ENCODE peak calls at places on chromosomes 12 and 14, in five cellular contexts. H is kidney epithelial cell, Y is upper lobe of left lung, I is cardiac fibroblast, S is fibroblast of villous mesenchyme. Q is an unnamed sample.

GRCh38 chr14:91417134-91417982 is at the start of gene CCDC88C:
- DNase-seq in H (no peak), Y (peak; percentile 95), I (no peak), S (peak; percentile 5), Q (peak; percentile 40)

GRCh38 chr12:101407054-101407437 is 526 bp downstream of the ARL1 start:
- DNase-seq in H (no peak), Y (no peak), I (no peak), S (no peak), Q (peak; percentile 42)

GRCh38 chr14:106670006-106670405 is 1143.6 kb downstream of the TMEM121 start:
- DNase-seq in H (no peak), Y (no peak), I (no peak), S (no peak), Q (no peak)

GRCh38 chr14:69675877-69676416 is 64.6 kb downstream of the SUSD6 start:
- DNase-seq in H (no peak), Y (no peak), I (no peak), S (no peak), Q (no peak)

GRCh38 chr12:1313906-1314305 is 280.5 kb downstream of the FBXL14 start:
- DNase-seq in H (no peak), Y (no peak), I (no peak), S (no peak), Q (peak; percentile 47)

GRCh38 chr12:95213928-95214327 is 3.3 kb downstream of the FGD6 start:
- DNase-seq in H (no peak), Y (no peak), I (no peak), S (no peak), Q (no peak)

GRCh38 chr14:100615736-100616695 is 28.8 kb upstream of the BEGAIN start:
- DNase-seq in H (no peak), Y (no peak), I (no peak), S (no peak), Q (no peak)

GRCh38 chr14:75645051-75645450 is 15.6 kb downstream of the ERG28 start:
- DNase-seq in H (no peak), Y (no peak), I (no peak), S (no peak), Q (no peak)

GRCh38 chr14:74223016-74223415 is 16.2 kb upstream of the VSX2 start:
- DNase-seq in H (no peak), Y (peak; percentile 41), I (no peak), S (no peak), Q (no peak)

DNA sequence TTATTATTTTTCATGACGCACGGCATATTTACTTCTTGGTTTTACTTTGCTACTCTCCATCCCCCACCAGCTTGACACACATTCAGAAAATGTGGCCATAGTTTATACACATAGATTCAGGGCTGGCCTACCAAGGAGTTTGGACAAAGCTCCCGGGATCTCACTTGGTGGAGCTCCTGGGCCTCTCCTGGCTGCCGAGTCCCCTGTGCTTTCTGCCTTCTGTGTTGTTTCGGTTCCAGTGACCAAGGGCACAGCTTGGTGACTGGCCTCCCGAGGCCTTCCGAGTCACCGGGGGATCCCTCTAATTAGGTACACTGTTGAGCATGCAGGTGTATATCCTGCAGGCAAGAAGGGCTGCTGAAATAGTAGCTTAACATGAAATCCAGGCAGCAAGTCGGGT is 63.5 kb downstream of the RGS6 start:
- DNase-seq in H (no peak), Y (no peak), I (no peak), S (no peak), Q (no peak)
- H3K4me3 ChIP-seq in H (no peak overlapping the region), Y (no peak overlapping the region), I (no peak overlapping the region), S (no peak overlapping the region), Q (no peak overlapping the region)

DNA sequence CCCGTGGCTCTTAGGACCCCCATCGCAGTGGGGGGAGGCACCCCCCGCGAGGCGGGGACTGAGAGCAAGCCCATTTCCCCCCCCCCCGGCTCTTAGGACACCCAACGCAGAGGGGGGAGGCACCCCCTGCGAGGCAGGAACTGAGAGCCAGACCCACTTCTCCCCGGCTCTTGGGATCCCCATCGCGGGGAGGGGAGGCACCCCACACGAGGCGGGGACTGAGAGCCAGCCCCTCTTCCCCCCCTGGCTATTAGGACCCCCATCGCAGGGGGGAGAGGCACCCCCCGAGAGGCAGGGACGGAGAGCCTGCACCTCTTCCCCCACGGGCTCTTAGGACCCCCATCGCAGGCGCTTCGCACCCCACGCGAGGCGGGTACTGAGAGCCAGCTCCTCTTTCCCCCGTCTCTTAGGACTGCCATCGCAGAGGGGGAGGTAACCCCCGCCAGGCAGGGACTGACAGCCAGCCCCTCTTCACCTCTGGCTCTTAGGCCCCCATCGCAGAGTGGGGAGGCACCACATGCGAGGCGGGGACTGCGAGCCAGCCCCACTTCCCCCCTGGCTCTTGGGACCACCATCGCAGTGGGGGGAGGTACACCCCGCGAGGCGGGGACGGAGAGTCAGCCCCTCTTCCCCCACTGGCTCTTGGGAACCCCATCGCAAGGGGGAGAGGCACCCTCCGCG is 46.0 kb downstream of the DDX11 start:
- DNase-seq in H (no peak), Y (no peak), I (no peak), S (no peak), Q (no peak)
- H3K4me3 ChIP-seq in H (no peak overlapping the region), Y (no peak overlapping the region), I (no peak overlapping the region), S (no peak overlapping the region), Q (no peak overlapping the region)

DNA sequence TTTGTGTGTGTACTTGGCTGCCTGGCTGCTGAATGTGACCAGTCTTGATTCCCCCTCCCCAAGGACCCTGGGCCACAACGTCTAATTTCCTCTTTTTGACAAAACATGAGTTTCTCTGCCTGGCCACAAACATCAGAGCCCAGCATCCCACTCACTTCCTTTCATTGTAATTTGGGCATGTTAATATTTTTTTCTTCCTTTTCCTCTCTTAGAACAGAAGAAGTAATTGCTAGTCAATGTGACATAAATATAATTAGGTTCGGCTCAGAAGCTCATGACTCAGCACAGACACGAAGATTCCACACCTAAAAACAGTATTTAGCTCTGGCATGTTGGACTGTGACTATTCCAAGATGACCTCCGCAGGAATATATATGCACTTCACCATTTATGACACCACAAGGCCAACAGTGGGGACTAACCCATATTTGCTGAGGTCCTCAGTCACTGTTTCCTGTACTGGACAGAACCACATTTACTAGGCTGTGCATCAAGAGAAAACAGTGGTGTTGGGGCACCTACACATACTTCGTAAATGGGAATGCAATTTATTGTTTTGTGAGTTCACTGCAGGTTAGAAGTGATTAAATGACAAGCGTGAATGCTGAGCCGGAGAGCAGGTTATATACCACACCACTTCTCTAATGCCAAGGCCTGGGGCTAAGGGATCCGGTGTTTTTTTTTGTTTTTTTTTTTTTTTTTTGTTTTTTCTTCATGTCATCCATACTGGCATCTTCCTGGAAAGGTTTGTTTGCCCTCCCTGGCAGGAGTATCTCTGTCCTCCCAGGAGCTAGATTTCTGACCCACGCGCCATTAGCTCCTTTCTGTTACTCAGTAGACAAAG is 4.2 kb downstream of the GSG1 start:
- DNase-seq in H (no peak), Y (no peak), I (peak; percentile 35), S (peak; percentile 26), Q (peak; percentile 46)
- H3K4me3 ChIP-seq in H (no peak overlapping the region), Y (no peak overlapping the region), I (no peak overlapping the region), S (no peak overlapping the region), Q (no peak overlapping the region)

DNA sequence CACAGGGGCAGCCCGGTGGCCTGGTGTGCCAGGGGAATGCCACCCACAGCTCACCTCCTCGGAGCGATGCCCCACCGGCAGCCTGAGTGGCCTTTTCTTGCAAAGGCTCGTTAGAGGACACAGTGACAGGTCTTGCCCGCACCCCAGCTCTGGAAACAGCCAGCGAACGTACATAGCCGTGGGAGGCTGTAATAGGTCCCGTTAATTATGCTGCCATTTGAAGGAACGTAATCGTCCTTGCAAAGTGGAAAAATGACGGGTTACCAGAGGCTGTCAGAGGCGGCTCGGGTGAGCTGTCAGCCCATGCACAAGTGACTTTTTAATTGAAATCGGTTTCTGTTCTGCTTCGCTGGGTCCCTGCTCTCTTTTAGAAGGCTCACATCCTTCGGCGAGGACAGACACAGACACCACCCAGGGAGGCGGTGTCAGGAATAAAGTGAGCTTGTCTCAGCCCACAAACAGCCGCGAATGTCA is 77.3 kb upstream of the RFLNA start:
- DNase-seq in H (no peak), Y (no peak), I (no peak), S (peak; percentile 10), Q (no peak)
- H3K4me3 ChIP-seq in H (peak overlapping the region; percentile 11), Y (no peak overlapping the region), I (no peak overlapping the region), S (peak overlapping the region; percentile 12), Q (no peak overlapping the region)

GRCh38 chr14:52052289-52052943 is 16.4 kb downstream of the NID2 start:
- DNase-seq in H (no peak), Y (no peak), I (peak; percentile 93), S (peak; percentile 87), Q (peak; percentile 5)
- H3K4me3 ChIP-seq in H (no peak overlapping the region), Y (no peak overlapping the region), I (no peak overlapping the region), S (peak overlapping the region; percentile 4), Q (no peak overlapping the region)

Q was measured in bronchial epithelial cell.